ENCODE peak calls at places on chromosomes 11 and 22, in nine cellular contexts. H is sigmoid colon, T is transverse colon, S is breast epithelium, Z is HL-60, D is K562, E is esophagus muscularis mucosa, I is suprapubic skin, N is HCT116. K is an unnamed sample.

GRCh38 chr22:50696251-50696798 is 23.7 kb downstream of the SHANK3 start:
- DNase-seq in H (peak; percentile 40), T (no peak), S (no peak), Z (no peak), D (no peak), E (no peak), I (peak; percentile 76), N (no peak), K (no peak)

GRCh38 chr22:43186272-43187170 is at the start of gene TTLL12:
- DNase-seq in H (peak; percentile 75), T (peak; percentile 56), S (no peak), Z (peak; percentile 18), D (peak; percentile 60), E (no peak), I (no peak), N (no peak), K (peak; percentile 84)

GRCh38 chr22:24827305-24827704 is 21.3 kb downstream of the SGSM1 start:
- DNase-seq in H (no peak), T (peak; percentile 79), S (no peak), Z (no peak), D (no peak), E (no peak), I (no peak), N (no peak), K (no peak)

GRCh38 chr11:10483174-10483573 is 28.1 kb downstream of the AMPD3 start:
- DNase-seq in H (no peak), T (no peak), S (no peak), Z (no peak), D (no peak), E (no peak), I (peak; percentile 55), N (no peak), K (no peak)

GRCh38 chr11:69450857-69451220 is 30.6 kb upstream of the LINC01488 start:
- DNase-seq in H (no peak), T (no peak), S (no peak), Z (no peak), D (no peak), E (no peak), I (no peak), N (no peak), K (no peak)

GRCh38 chr22:47515384-47516125 is 753.1 kb downstream of the TBC1D22A start:
- DNase-seq in H (no peak), T (no peak), S (no peak), Z (no peak), D (no peak), E (no peak), I (no peak), N (no peak), K (no peak)

GRCh38 chr11:15991174-15991655 is 365.1 kb downstream of the SOX6 start:
- DNase-seq in H (no peak), T (no peak), S (no peak), Z (no peak), D (no peak), E (no peak), I (no peak), N (no peak), K (no peak)

GRCh38 chr11:93160808-93161207 is 37.0 kb downstream of the SLC36A4 start:
- DNase-seq in H (no peak), T (no peak), S (no peak), Z (no peak), D (no peak), E (no peak), I (no peak), N (no peak), K (no peak)

GRCh38 chr11:27397619-27398412 is 34.8 kb upstream of the CCDC34 start:
- DNase-seq in H (no peak), T (no peak), S (no peak), Z (no peak), D (peak; percentile 60), E (no peak), I (no peak), N (no peak), K (no peak)

GRCh38 chr11:8079111-8079675 is 1.8 kb upstream of the TUB start:
- DNase-seq in H (no peak), T (no peak), S (no peak), Z (no peak), D (no peak), E (no peak), I (no peak), N (no peak), K (no peak)

GRCh38 chr22:20221421-20222340 is 46.4 kb downstream of the RTN4R start:
- DNase-seq in H (no peak), T (no peak), S (no peak), Z (no peak), D (no peak), E (no peak), I (no peak), N (no peak), K (no peak)

GRCh38 chr22:19766506-19767426 is 6.2 kb downstream of the TBX1 start:
- DNase-seq in H (no peak), T (peak; percentile 60), S (no peak), Z (peak; percentile 90), D (peak; percentile 86), E (no peak), I (no peak), N (peak; percentile 50), K (no peak)

GRCh38 chr11:567036-567628 is 6.4 kb downstream of the RASSF7 start:
- DNase-seq in H (no peak), T (no peak), S (no peak), Z (no peak), D (no peak), E (no peak), I (peak; percentile 75), N (no peak), K (no peak)

GRCh38 chr11:565921-566509 is 5.2 kb downstream of the RASSF7 start:
- DNase-seq in H (no peak), T (no peak), S (no peak), Z (no peak), D (no peak), E (no peak), I (no peak), N (no peak), K (no peak)

GRCh38 chr11:567629-568258 is 7.0 kb downstream of the RASSF7 start:
- DNase-seq in H (no peak), T (no peak), S (no peak), Z (no peak), D (no peak), E (no peak), I (peak; percentile 77), N (no peak), K (no peak)

GRCh38 chr11:569273-569885 is 6.9 kb upstream of the PHRF1 start:
- DNase-seq in H (no peak), T (no peak), S (no peak), Z (no peak), D (peak; percentile 43), E (no peak), I (no peak), N (no peak), K (no peak)

GRCh38 chr11:568306-569259 is 7.7 kb upstream of the PHRF1 start:
- DNase-seq in H (peak; percentile 96), T (peak; percentile 95), S (peak; percentile 93), Z (peak; percentile 85), D (peak; percentile 97), E (peak; percentile 96), I (peak; percentile 96), N (peak; percentile 76), K (peak; percentile 100)
- TF ChIP-seq POLR2AphosphoS5 in H (peak; percentile 6), T (peak; percentile 67), S (no peak), Z (no peak), D (no peak), E (peak; percentile 66), I (no peak), N (peak; percentile 63), K (no peak)

GRCh38 chr22:38201371-38201717 is 450 bp upstream of the MAFF start:
- DNase-seq in H (no peak), T (no peak), S (no peak), Z (no peak), D (no peak), E (no peak), I (no peak), N (no peak), K (no peak)

GRCh38 chr22:38202437-38203089 is 769 bp downstream of the MAFF start:
- DNase-seq in H (peak; percentile 97), T (peak; percentile 88), S (peak; percentile 88), Z (peak; percentile 35), D (peak; percentile 83), E (no peak), I (peak; percentile 97), N (no peak), K (no peak)

GRCh38 chr22:38199826-38200559 is 1.8 kb upstream of the MAFF start:
- DNase-seq in H (no peak), T (no peak), S (no peak), Z (no peak), D (no peak), E (no peak), I (no peak), N (no peak), K (no peak)

GRCh38 chr22:38203090-38203810 is 1.5 kb downstream of the MAFF start:
- DNase-seq in H (peak; percentile 81), T (peak; percentile 85), S (peak; percentile 79), Z (no peak), D (peak; percentile 49), E (no peak), I (no peak), N (no peak), K (no peak)

DNA sequence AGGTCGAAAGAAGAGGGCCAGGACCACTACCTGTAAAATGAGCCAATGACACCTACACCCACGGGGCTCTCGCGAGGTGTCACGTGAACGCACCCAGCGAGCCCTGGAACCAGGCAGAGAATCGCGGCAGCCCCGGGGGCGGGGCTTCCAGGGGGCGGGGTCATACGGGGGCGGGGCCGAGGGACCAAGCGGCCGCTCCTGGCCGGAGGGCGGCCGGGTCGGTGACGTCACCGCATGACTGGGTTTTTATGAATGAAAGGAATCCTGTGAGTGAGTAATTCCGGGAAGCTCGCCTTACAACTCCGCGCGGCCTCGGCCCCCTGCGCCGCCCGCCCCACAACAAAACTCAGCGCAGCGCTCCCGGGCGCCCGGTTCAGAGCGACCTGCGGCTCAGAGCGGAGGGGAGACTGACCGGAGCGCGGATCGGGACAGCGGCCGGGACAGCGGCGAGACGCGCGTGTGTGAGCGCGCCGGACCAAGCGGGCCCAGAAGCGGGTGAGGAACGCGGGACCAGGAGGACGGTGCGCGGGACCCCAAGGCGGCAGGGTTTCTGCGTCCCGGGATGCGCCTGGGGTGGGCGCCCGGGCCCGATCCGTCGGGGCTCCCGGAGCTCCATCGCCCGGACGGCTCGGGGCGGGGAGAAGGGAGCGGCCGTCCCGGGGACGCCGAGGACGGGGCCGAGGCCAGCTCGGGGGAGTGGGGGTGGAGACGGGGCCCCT is at the start of gene MAFF:
- DNase-seq in H (peak; percentile 99), T (peak; percentile 98), S (peak; percentile 97), Z (peak; percentile 86), D (peak; percentile 97), E (peak; percentile 100), I (peak; percentile 98), N (peak; percentile 95), K (peak; percentile 89)
- TF ChIP-seq POLR2AphosphoS5 in H (peak; percentile 96), T (peak; percentile 98), S (peak; percentile 98), Z (no peak), D (peak; percentile 65), E (peak; percentile 95), I (peak; percentile 72), N (peak; percentile 86), K (no peak)

GRCh38 chr11:62689421-62690183 is at the start of gene LRRN4CL:
- DNase-seq in H (peak; percentile 97), T (peak; percentile 67), S (peak; percentile 53), Z (no peak), D (no peak), E (peak; percentile 97), I (peak; percentile 95), N (no peak), K (no peak)
- TF ChIP-seq POLR2AphosphoS5 in H (peak; percentile 83), T (peak; percentile 27), S (peak; percentile 30), Z (no peak), D (no peak), E (peak; percentile 76), I (no peak), N (no peak), K (no peak)

GRCh38 chr11:68257477-68258362 is 14.1 kb downstream of the C11orf24 start:
- DNase-seq in H (peak; percentile 98), T (peak; percentile 97), S (peak; percentile 92), Z (peak; percentile 93), D (peak; percentile 90), E (peak; percentile 99), I (peak; percentile 98), N (peak; percentile 81), K (peak; percentile 87)
- TF ChIP-seq POLR2AphosphoS5 in H (peak; percentile 7), T (peak; percentile 58), S (peak; percentile 58), Z (no peak), D (no peak), E (peak; percentile 57), I (no peak), N (no peak), K (no peak)

K was measured in GM12891.